ENCODE peak calls at places on chromosomes 12 and 14, in seven cellular contexts. M is neural progenitor cell, E is IMR-90, J is fibroblast of lung, H is PC-3, X is mammary epithelial cell, Z is K562. A is an unnamed sample.

GRCh38 chr14:72946491-72946890 is 20.2 kb downstream of the DCAF4 start:
- DNase-seq in H (peak; percentile 82), X (no peak), M (no peak), E (peak; percentile 69), Z (no peak), J (peak; percentile 43), A (no peak)

GRCh38 chr14:61586539-61587396 is 108.5 kb upstream of the HIF1A start:
- DNase-seq in H (peak; percentile 90), E (peak; percentile 77), X (peak; percentile 37), J (peak; percentile 73), M (no peak), Z (no peak), A (no peak)

GRCh38 chr12:46556105-46556559 is 183.6 kb upstream of the SLC38A2 start:
- DNase-seq in E (peak; percentile 99), J (peak; percentile 96), M (no peak), H (peak; percentile 93), X (peak; percentile 89), Z (no peak), A (no peak)

GRCh38 chr12:122013792-122014590 is 7.7 kb upstream of the BCL7A start:
- DNase-seq in E (no peak), X (no peak), J (no peak), M (no peak), H (no peak), Z (no peak), A (no peak)

GRCh38 chr14:96806836-96807235 is 9.7 kb downstream of the VRK1 start:
- DNase-seq in Z (no peak), E (no peak), H (no peak), J (peak; percentile 28), X (no peak), M (no peak), A (no peak)

GRCh38 chr14:61101803-61102548 is 120.9 kb downstream of the SLC38A6 start:
- DNase-seq in Z (no peak), X (peak; percentile 48), J (peak; percentile 66), E (peak; percentile 65), M (no peak), H (peak; percentile 23), A (no peak)

GRCh38 chr12:133130808-133131128 is 341 bp downstream of the ZNF10 start:
- DNase-seq in M (no peak), X (no peak), E (no peak), J (no peak), Z (no peak), H (no peak), A (no peak)

GRCh38 chr12:2682301-2683282 is 112.2 kb upstream of the FKBP4 start:
- DNase-seq in M (peak; percentile 78), H (peak; percentile 38), J (peak; percentile 54), Z (no peak), X (peak; percentile 15), E (peak; percentile 54), A (no peak)

GRCh38 chr14:81192594-81192993 is 28.2 kb downstream of the GTF2A1 start:
- DNase-seq in J (no peak), Z (no peak), E (no peak), M (no peak), X (no peak), H (no peak), A (no peak)

GRCh38 chr14:49992448-49992847 is 99.6 kb downstream of the ARF6 start:
- DNase-seq in E (no peak), X (no peak), Z (no peak), H (no peak), J (no peak), M (no peak), A (no peak)
- H3K9ac ChIP-seq in E (no peak overlapping the region), X (no peak overlapping the region), Z (no peak overlapping the region), H (no peak overlapping the region), J (no peak overlapping the region), M (no peak overlapping the region), A (no peak overlapping the region)

DNA sequence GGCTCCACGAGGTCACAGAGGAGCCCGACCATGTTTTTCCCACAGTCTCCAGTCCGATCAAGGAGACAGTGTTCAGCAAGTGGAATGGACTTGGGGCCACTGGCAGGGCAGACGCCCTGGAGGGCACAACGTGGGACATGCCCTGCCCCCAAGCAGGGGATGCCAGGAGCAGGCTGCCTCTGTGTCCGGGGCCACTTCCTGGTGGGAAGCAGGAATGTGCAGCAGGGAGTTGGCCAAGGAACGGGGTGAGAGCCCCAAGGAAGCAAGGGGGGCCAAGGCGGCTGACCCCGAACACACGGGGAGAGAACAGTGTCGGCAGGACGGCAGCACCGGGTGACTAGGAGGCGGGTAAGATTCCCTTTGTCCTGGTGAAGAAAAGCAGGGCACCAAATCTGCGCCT is 92.6 kb downstream of the CHGA start:
- DNase-seq in M (no peak), J (no peak), Z (no peak), E (no peak), X (no peak), H (no peak), A (no peak)
- H3K4me1 ChIP-seq in M (peaks cover 40% of the 10 kb centered on the region), J (peaks cover 9% of the 10 kb centered on the region), Z (peaks cover 14% of the 10 kb centered on the region), E (no peaks in the 10 kb centered on the region), X (peaks cover 18% of the 10 kb centered on the region), H (no peaks in the 10 kb centered on the region), A (no peaks in the 10 kb centered on the region)

DNA sequence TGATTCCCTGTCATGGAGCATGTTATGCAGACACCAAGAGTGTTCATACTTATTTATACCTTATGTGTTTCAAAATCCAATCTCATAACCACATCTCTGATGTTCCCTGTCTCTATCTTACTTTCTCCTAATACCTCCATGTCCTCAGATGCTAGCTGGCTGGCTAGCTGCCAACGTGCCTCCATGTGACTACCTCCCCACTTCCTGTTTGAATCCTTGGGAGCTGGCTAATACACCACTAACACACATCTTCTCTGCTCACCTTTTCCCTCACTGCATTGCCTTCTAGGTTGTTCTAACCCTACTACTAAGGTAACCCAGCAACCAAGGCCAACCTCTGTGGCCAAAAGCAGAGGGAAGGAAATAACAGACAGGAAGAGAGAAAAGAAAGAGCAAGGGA is 27.3 kb downstream of the TTC5 start:
- DNase-seq in H (peak; percentile 22), M (no peak), X (peak; percentile 35), E (peak; percentile 23), J (peak; percentile 5), Z (no peak), A (no peak)
- H3K9me3 ChIP-seq in H (no peaks in the 10 kb centered on the region), M (peaks cover 8% of the 10 kb centered on the region), X (no peaks in the 10 kb centered on the region), E (peaks cover 3% of the 10 kb centered on the region), J (no peaks in the 10 kb centered on the region), Z (no peaks in the 10 kb centered on the region), A (no peaks in the 10 kb centered on the region)

GRCh38 chr12:124655317-124656213 is 88.2 kb upstream of the NCOR2 start:
- DNase-seq in X (no peak), Z (no peak), H (no peak), M (peak; percentile 44), E (peak; percentile 93), J (peak; percentile 97), A (peak; percentile 66)
- H3K9ac ChIP-seq in X (no peak overlapping the region), Z (peak overlapping the region; percentile 78), H (no peak overlapping the region), M (no peak overlapping the region), E (peak overlapping the region; percentile 45), J (peak overlapping the region; percentile 20), A (peak overlapping the region; percentile 50)

GRCh38 chr12:116159593-116159992 is 117.9 kb downstream of the MED13L start:
- DNase-seq in X (no peak), M (no peak), E (no peak), H (no peak), J (no peak), Z (no peak), A (no peak)

GRCh38 chr12:116160196-116160595 is 117.3 kb downstream of the MED13L start:
- DNase-seq in J (no peak), M (no peak), E (peak; percentile 57), Z (no peak), X (peak; percentile 85), H (peak; percentile 90), A (no peak)

GRCh38 chr12:116162071-116162470 is 115.4 kb downstream of the MED13L start:
- DNase-seq in M (peak; percentile 58), X (no peak), H (no peak), E (no peak), Z (no peak), J (no peak), A (no peak)

GRCh38 chr12:116161588-116161987 is 115.9 kb downstream of the MED13L start:
- DNase-seq in J (peak; percentile 82), H (peak; percentile 90), Z (no peak), E (peak; percentile 73), M (no peak), X (no peak), A (no peak)

GRCh38 chr12:116160883-116161458 is 116.5 kb downstream of the MED13L start:
- DNase-seq in E (no peak), H (no peak), J (no peak), X (no peak), Z (no peak), M (no peak), A (no peak)
- H3K4me1 ChIP-seq in E (peaks cover 18% of the 10 kb centered on the region), H (peaks cover 50% of the 10 kb centered on the region), J (peaks cover 13% of the 10 kb centered on the region), X (peaks cover 26% of the 10 kb centered on the region), Z (peaks cover 14% of the 10 kb centered on the region), M (peaks cover 74% of the 10 kb centered on the region), A (peaks cover 8% of the 10 kb centered on the region)

GRCh38 chr12:89827592-89827991 is 119.0 kb upstream of the ATP2B1 start:
- DNase-seq in Z (peak; percentile 15), J (no peak), X (no peak), H (no peak), E (no peak), M (peak; percentile 61), A (no peak)
- H3K9me3 ChIP-seq in Z (no peaks in the 10 kb centered on the region), J (no peaks in the 10 kb centered on the region), X (no peaks in the 10 kb centered on the region), H (no peaks in the 10 kb centered on the region), E (no peaks in the 10 kb centered on the region), M (no peaks in the 10 kb centered on the region), A (no peaks in the 10 kb centered on the region)

GRCh38 chr14:82414853-82415539 is 881.3 kb upstream of the SEL1L start:
- DNase-seq in X (no peak), E (no peak), H (no peak), Z (no peak), J (no peak), M (no peak), A (no peak)
- H3K9ac ChIP-seq in X (no peak overlapping the region), E (no peak overlapping the region), H (no peak overlapping the region), Z (no peak overlapping the region), J (no peak overlapping the region), M (no peak overlapping the region), A (no peak overlapping the region)

GRCh38 chr14:68364823-68365222 is 428.0 kb downstream of the ZFP36L1 start:
- DNase-seq in X (no peak), M (no peak), J (no peak), H (no peak), E (no peak), Z (no peak), A (no peak)

GRCh38 chr14:68361231-68361630 is 431.6 kb downstream of the ZFP36L1 start:
- DNase-seq in M (no peak), Z (no peak), E (peak; percentile 43), H (peak; percentile 62), J (no peak), X (peak; percentile 12), A (no peak)

GRCh38 chr14:68363401-68363800 is 429.5 kb downstream of the ZFP36L1 start:
- DNase-seq in X (no peak), J (no peak), H (no peak), M (peak; percentile 59), E (no peak), Z (no peak), A (no peak)

GRCh38 chr14:68363841-68364711 is 428.8 kb downstream of the ZFP36L1 start:
- DNase-seq in J (peak; percentile 43), Z (no peak), H (no peak), E (peak; percentile 62), X (no peak), M (peak; percentile 95), A (no peak)

GRCh38 chr14:68362841-68363240 is 430.0 kb downstream of the ZFP36L1 start:
- DNase-seq in X (no peak), E (no peak), Z (no peak), M (no peak), J (no peak), H (no peak), A (no peak)
- H3K4me1 ChIP-seq in X (peaks cover 26% of the 10 kb centered on the region), E (peaks cover 16% of the 10 kb centered on the region), Z (no peaks in the 10 kb centered on the region), M (peaks cover 67% of the 10 kb centered on the region), J (peaks cover 6% of the 10 kb centered on the region), H (peaks cover 39% of the 10 kb centered on the region), A (peaks cover 7% of the 10 kb centered on the region)